ENCODE peak calls at places on chromosome 16, in nine cellular contexts. One of them, this sample, is unnamed.

GRCh38 chr16:57084257-57084770 is 8.1 kb upstream of the CPNE2 start:
- DNase-seq in mesenchymal stem cell: peak
- DNase-seq in kidney glomerular epithelial cell: peak
- DNase-seq in heart right ventricle: peak
- DNase-seq in AML-193: peak
- DNase-seq in activated CD4-positive, alpha-beta T cell treated with anti-CD3 and anti-CD28 coated beads, Interleukin-2, amount 50 U/mL, for 24 hours: peak
- DNase-seq in NCI-H1092: peak
- DNase-seq in stimulated activated CD8-positive, alpha-beta memory T cell treated with anti-CD3 and anti-CD28 coated beads, Interleukin-4, amount 100 ng/mL, for 1 hour: peak
- DNase-seq in fibroblast of lung: peak
- DNase-seq in this sample: peak

GRCh38 chr16:85028638-85029412 is 1.2 kb downstream of the KIAA0513 start:
- DNase-seq in mesenchymal stem cell: peak
- DNase-seq in kidney glomerular epithelial cell: peak
- DNase-seq in heart right ventricle: no peak
- DNase-seq in AML-193: no peak
- DNase-seq in activated CD4-positive, alpha-beta T cell treated with anti-CD3 and anti-CD28 coated beads, Interleukin-2, amount 50 U/mL, for 24 hours: peak
- DNase-seq in NCI-H1092: no peak
- DNase-seq in stimulated activated CD8-positive, alpha-beta memory T cell treated with anti-CD3 and anti-CD28 coated beads, Interleukin-4, amount 100 ng/mL, for 1 hour: peak
- DNase-seq in fibroblast of lung: peak
- DNase-seq in this sample: no peak

GRCh38 chr16:10971560-10971961 is 27.2 kb downstream of the CLEC16A start:
- DNase-seq in mesenchymal stem cell: peak
- DNase-seq in kidney glomerular epithelial cell: peak
- DNase-seq in heart right ventricle: no peak
- DNase-seq in AML-193: peak
- DNase-seq in activated CD4-positive, alpha-beta T cell treated with anti-CD3 and anti-CD28 coated beads, Interleukin-2, amount 50 U/mL, for 24 hours: peak
- DNase-seq in NCI-H1092: peak
- DNase-seq in stimulated activated CD8-positive, alpha-beta memory T cell treated with anti-CD3 and anti-CD28 coated beads, Interleukin-4, amount 100 ng/mL, for 1 hour: no peak
- DNase-seq in fibroblast of lung: peak
- DNase-seq in this sample: peak

GRCh38 chr16:11407047-11407982 is 62.1 kb downstream of the RMI2 start:
- DNase-seq in mesenchymal stem cell: peak
- DNase-seq in kidney glomerular epithelial cell: peak
- DNase-seq in heart right ventricle: no peak
- DNase-seq in AML-193: peak
- DNase-seq in activated CD4-positive, alpha-beta T cell treated with anti-CD3 and anti-CD28 coated beads, Interleukin-2, amount 50 U/mL, for 24 hours: peak
- DNase-seq in NCI-H1092: no peak
- DNase-seq in stimulated activated CD8-positive, alpha-beta memory T cell treated with anti-CD3 and anti-CD28 coated beads, Interleukin-4, amount 100 ng/mL, for 1 hour: peak
- DNase-seq in fibroblast of lung: peak
- DNase-seq in this sample: peak

GRCh38 chr16:70675851-70676513 is 9.9 kb downstream of the MTSS2 start:
- DNase-seq in mesenchymal stem cell: no peak
- DNase-seq in kidney glomerular epithelial cell: no peak
- DNase-seq in heart right ventricle: peak
- DNase-seq in AML-193: no peak
- DNase-seq in activated CD4-positive, alpha-beta T cell treated with anti-CD3 and anti-CD28 coated beads, Interleukin-2, amount 50 U/mL, for 24 hours: no peak
- DNase-seq in NCI-H1092: no peak
- DNase-seq in stimulated activated CD8-positive, alpha-beta memory T cell treated with anti-CD3 and anti-CD28 coated beads, Interleukin-4, amount 100 ng/mL, for 1 hour: no peak
- DNase-seq in fibroblast of lung: no peak
- DNase-seq in this sample: no peak

GRCh38 chr16:88378836-88379693 is 3.7 kb upstream of the ZNF469 start:
- DNase-seq in mesenchymal stem cell: no peak
- DNase-seq in kidney glomerular epithelial cell: no peak
- DNase-seq in heart right ventricle: no peak
- DNase-seq in AML-193: no peak
- DNase-seq in activated CD4-positive, alpha-beta T cell treated with anti-CD3 and anti-CD28 coated beads, Interleukin-2, amount 50 U/mL, for 24 hours: no peak
- DNase-seq in NCI-H1092: no peak
- DNase-seq in stimulated activated CD8-positive, alpha-beta memory T cell treated with anti-CD3 and anti-CD28 coated beads, Interleukin-4, amount 100 ng/mL, for 1 hour: no peak
- DNase-seq in fibroblast of lung: no peak
- DNase-seq in this sample: no peak

GRCh38 chr16:87382023-87382785 is 1.4 kb downstream of the FBXO31 start:
- DNase-seq in mesenchymal stem cell: peak
- DNase-seq in kidney glomerular epithelial cell: peak
- DNase-seq in heart right ventricle: no peak
- DNase-seq in AML-193: peak
- DNase-seq in activated CD4-positive, alpha-beta T cell treated with anti-CD3 and anti-CD28 coated beads, Interleukin-2, amount 50 U/mL, for 24 hours: no peak
- DNase-seq in NCI-H1092: no peak
- DNase-seq in stimulated activated CD8-positive, alpha-beta memory T cell treated with anti-CD3 and anti-CD28 coated beads, Interleukin-4, amount 100 ng/mL, for 1 hour: no peak
- DNase-seq in fibroblast of lung: no peak
- DNase-seq in this sample: no peak

GRCh38 chr16:2016407-2016922 is 3.1 kb upstream of the NPW start:
- DNase-seq in mesenchymal stem cell: no peak
- DNase-seq in kidney glomerular epithelial cell: no peak
- DNase-seq in heart right ventricle: peak
- DNase-seq in AML-193: no peak
- DNase-seq in activated CD4-positive, alpha-beta T cell treated with anti-CD3 and anti-CD28 coated beads, Interleukin-2, amount 50 U/mL, for 24 hours: no peak
- DNase-seq in NCI-H1092: no peak
- DNase-seq in stimulated activated CD8-positive, alpha-beta memory T cell treated with anti-CD3 and anti-CD28 coated beads, Interleukin-4, amount 100 ng/mL, for 1 hour: no peak
- DNase-seq in fibroblast of lung: no peak
- DNase-seq in this sample: peak

GRCh38 chr16:29907973-29908372 is 7.7 kb downstream of the ASPHD1 start:
- DNase-seq in mesenchymal stem cell: no peak
- DNase-seq in kidney glomerular epithelial cell: no peak
- DNase-seq in heart right ventricle: no peak
- DNase-seq in AML-193: no peak
- DNase-seq in activated CD4-positive, alpha-beta T cell treated with anti-CD3 and anti-CD28 coated beads, Interleukin-2, amount 50 U/mL, for 24 hours: no peak
- DNase-seq in NCI-H1092: no peak
- DNase-seq in stimulated activated CD8-positive, alpha-beta memory T cell treated with anti-CD3 and anti-CD28 coated beads, Interleukin-4, amount 100 ng/mL, for 1 hour: no peak
- DNase-seq in fibroblast of lung: no peak
- DNase-seq in this sample: no peak

GRCh38 chr16:83138976-83139690 is 512.4 kb downstream of the CDH13 start:
- DNase-seq in mesenchymal stem cell: no peak
- DNase-seq in kidney glomerular epithelial cell: no peak
- DNase-seq in heart right ventricle: no peak
- DNase-seq in AML-193: no peak
- DNase-seq in activated CD4-positive, alpha-beta T cell treated with anti-CD3 and anti-CD28 coated beads, Interleukin-2, amount 50 U/mL, for 24 hours: no peak
- DNase-seq in NCI-H1092: no peak
- DNase-seq in stimulated activated CD8-positive, alpha-beta memory T cell treated with anti-CD3 and anti-CD28 coated beads, Interleukin-4, amount 100 ng/mL, for 1 hour: no peak
- DNase-seq in fibroblast of lung: no peak
- DNase-seq in this sample: no peak

GRCh38 chr16:28309811-28310311 is 17.5 kb downstream of the SBK1 start:
- DNase-seq in mesenchymal stem cell: no peak
- DNase-seq in kidney glomerular epithelial cell: no peak
- DNase-seq in heart right ventricle: peak
- DNase-seq in AML-193: no peak
- DNase-seq in activated CD4-positive, alpha-beta T cell treated with anti-CD3 and anti-CD28 coated beads, Interleukin-2, amount 50 U/mL, for 24 hours: peak
- DNase-seq in NCI-H1092: no peak
- DNase-seq in stimulated activated CD8-positive, alpha-beta memory T cell treated with anti-CD3 and anti-CD28 coated beads, Interleukin-4, amount 100 ng/mL, for 1 hour: peak
- DNase-seq in fibroblast of lung: no peak
- DNase-seq in this sample: peak

GRCh38 chr16:87391324-87391949 is 699 bp upstream of the MAP1LC3B start:
- DNase-seq in mesenchymal stem cell: peak
- DNase-seq in kidney glomerular epithelial cell: no peak
- DNase-seq in heart right ventricle: peak
- DNase-seq in AML-193: peak
- DNase-seq in activated CD4-positive, alpha-beta T cell treated with anti-CD3 and anti-CD28 coated beads, Interleukin-2, amount 50 U/mL, for 24 hours: no peak
- DNase-seq in NCI-H1092: no peak
- DNase-seq in stimulated activated CD8-positive, alpha-beta memory T cell treated with anti-CD3 and anti-CD28 coated beads, Interleukin-4, amount 100 ng/mL, for 1 hour: no peak
- DNase-seq in fibroblast of lung: peak
- DNase-seq in this sample: peak

GRCh38 chr16:69762843-69763556 is 868 bp downstream of the WWP2 start:
- DNase-seq in mesenchymal stem cell: peak
- DNase-seq in kidney glomerular epithelial cell: peak
- DNase-seq in heart right ventricle: no peak
- DNase-seq in AML-193: peak
- DNase-seq in activated CD4-positive, alpha-beta T cell treated with anti-CD3 and anti-CD28 coated beads, Interleukin-2, amount 50 U/mL, for 24 hours: no peak
- DNase-seq in NCI-H1092: no peak
- DNase-seq in stimulated activated CD8-positive, alpha-beta memory T cell treated with anti-CD3 and anti-CD28 coated beads, Interleukin-4, amount 100 ng/mL, for 1 hour: no peak
- DNase-seq in fibroblast of lung: peak
- DNase-seq in this sample: no peak

GRCh38 chr16:1367486-1368174 is 15.9 kb downstream of the GNPTG start:
- DNase-seq in mesenchymal stem cell: no peak
- DNase-seq in kidney glomerular epithelial cell: no peak
- DNase-seq in heart right ventricle: no peak
- DNase-seq in AML-193: no peak
- DNase-seq in activated CD4-positive, alpha-beta T cell treated with anti-CD3 and anti-CD28 coated beads, Interleukin-2, amount 50 U/mL, for 24 hours: no peak
- DNase-seq in NCI-H1092: no peak
- DNase-seq in stimulated activated CD8-positive, alpha-beta memory T cell treated with anti-CD3 and anti-CD28 coated beads, Interleukin-4, amount 100 ng/mL, for 1 hour: no peak
- DNase-seq in fibroblast of lung: no peak
- DNase-seq in this sample: no peak

GRCh38 chr16:46715769-46716305 is 26.4 kb downstream of the ORC6 start:
- DNase-seq in mesenchymal stem cell: no peak
- DNase-seq in kidney glomerular epithelial cell: no peak
- DNase-seq in heart right ventricle: peak
- DNase-seq in AML-193: no peak
- DNase-seq in activated CD4-positive, alpha-beta T cell treated with anti-CD3 and anti-CD28 coated beads, Interleukin-2, amount 50 U/mL, for 24 hours: no peak
- DNase-seq in NCI-H1092: no peak
- DNase-seq in stimulated activated CD8-positive, alpha-beta memory T cell treated with anti-CD3 and anti-CD28 coated beads, Interleukin-4, amount 100 ng/mL, for 1 hour: no peak
- DNase-seq in fibroblast of lung: peak
- DNase-seq in this sample: no peak

GRCh38 chr16:1770328-1771071 is 843 bp downstream of the NME3 start:
- DNase-seq in mesenchymal stem cell: peak
- DNase-seq in kidney glomerular epithelial cell: peak
- DNase-seq in heart right ventricle: peak
- DNase-seq in AML-193: no peak
- DNase-seq in activated CD4-positive, alpha-beta T cell treated with anti-CD3 and anti-CD28 coated beads, Interleukin-2, amount 50 U/mL, for 24 hours: no peak
- DNase-seq in NCI-H1092: peak
- DNase-seq in stimulated activated CD8-positive, alpha-beta memory T cell treated with anti-CD3 and anti-CD28 coated beads, Interleukin-4, amount 100 ng/mL, for 1 hour: no peak
- DNase-seq in fibroblast of lung: peak
- DNase-seq in this sample: peak

GRCh38 chr16:65284583-65284982 is 162.7 kb upstream of the CDH11 start:
- DNase-seq in mesenchymal stem cell: no peak
- DNase-seq in kidney glomerular epithelial cell: no peak
- DNase-seq in heart right ventricle: no peak
- DNase-seq in AML-193: no peak
- DNase-seq in activated CD4-positive, alpha-beta T cell treated with anti-CD3 and anti-CD28 coated beads, Interleukin-2, amount 50 U/mL, for 24 hours: no peak
- DNase-seq in NCI-H1092: no peak
- DNase-seq in stimulated activated CD8-positive, alpha-beta memory T cell treated with anti-CD3 and anti-CD28 coated beads, Interleukin-4, amount 100 ng/mL, for 1 hour: no peak
- DNase-seq in fibroblast of lung: peak
- DNase-seq in this sample: no peak

GRCh38 chr16:15650019-15650697 is at the start of gene NDE1:
- DNase-seq in mesenchymal stem cell: peak
- DNase-seq in kidney glomerular epithelial cell: peak
- DNase-seq in heart right ventricle: peak
- DNase-seq in AML-193: peak
- DNase-seq in activated CD4-positive, alpha-beta T cell treated with anti-CD3 and anti-CD28 coated beads, Interleukin-2, amount 50 U/mL, for 24 hours: peak
- DNase-seq in NCI-H1092: peak
- DNase-seq in stimulated activated CD8-positive, alpha-beta memory T cell treated with anti-CD3 and anti-CD28 coated beads, Interleukin-4, amount 100 ng/mL, for 1 hour: peak
- DNase-seq in fibroblast of lung: peak
- DNase-seq in this sample: peak

GRCh38 chr16:56911771-56912541 is 20.0 kb upstream of the HERPUD1 start:
- DNase-seq in mesenchymal stem cell: peak
- DNase-seq in kidney glomerular epithelial cell: peak
- DNase-seq in heart right ventricle: peak
- DNase-seq in AML-193: no peak
- DNase-seq in activated CD4-positive, alpha-beta T cell treated with anti-CD3 and anti-CD28 coated beads, Interleukin-2, amount 50 U/mL, for 24 hours: no peak
- DNase-seq in NCI-H1092: no peak
- DNase-seq in stimulated activated CD8-positive, alpha-beta memory T cell treated with anti-CD3 and anti-CD28 coated beads, Interleukin-4, amount 100 ng/mL, for 1 hour: no peak
- DNase-seq in fibroblast of lung: peak
- DNase-seq in this sample: no peak

GRCh38 chr16:87047221-87048037 is 269.8 kb downstream of the C16orf95 start:
- DNase-seq in mesenchymal stem cell: no peak
- DNase-seq in kidney glomerular epithelial cell: no peak
- DNase-seq in heart right ventricle: no peak
- DNase-seq in AML-193: no peak
- DNase-seq in activated CD4-positive, alpha-beta T cell treated with anti-CD3 and anti-CD28 coated beads, Interleukin-2, amount 50 U/mL, for 24 hours: no peak
- DNase-seq in NCI-H1092: peak
- DNase-seq in stimulated activated CD8-positive, alpha-beta memory T cell treated with anti-CD3 and anti-CD28 coated beads, Interleukin-4, amount 100 ng/mL, for 1 hour: no peak
- DNase-seq in fibroblast of lung: peak
- DNase-seq in this sample: no peak

GRCh38 chr16:74309789-74310781 is 13.5 kb downstream of the PSMD7 start:
- DNase-seq in mesenchymal stem cell: peak
- DNase-seq in kidney glomerular epithelial cell: peak
- DNase-seq in heart right ventricle: no peak
- DNase-seq in AML-193: peak
- DNase-seq in activated CD4-positive, alpha-beta T cell treated with anti-CD3 and anti-CD28 coated beads, Interleukin-2, amount 50 U/mL, for 24 hours: no peak
- DNase-seq in NCI-H1092: peak
- DNase-seq in stimulated activated CD8-positive, alpha-beta memory T cell treated with anti-CD3 and anti-CD28 coated beads, Interleukin-4, amount 100 ng/mL, for 1 hour: no peak
- DNase-seq in fibroblast of lung: peak
- DNase-seq in this sample: peak

This sample was measured in A673.